ENCODE peak calls at places on chromosome 4, in ten cellular contexts. Y is GM10248; G is AG04450; Z is CD14-positive monocyte; L is A549; A is activated CD8-positive, alpha-beta T cell treated with anti-CD3 and anti-CD28 coated beads for 36 hours; U is HCT116; W is fibroblast of mammary gland; H is Peyer's patch; M is esophagus squamous epithelium. B is an unnamed sample.

GRCh38 chr4:96955691-96956090 is 1115.8 kb downstream of the PDHA2 start:
- DNase-seq in Y (no peak), G (no peak), Z (no peak), L (no peak), A (no peak), U (no peak), W (no peak), H (no peak), M (no peak), B (no peak)

GRCh38 chr4:80138556-80139538 is 58.5 kb upstream of the PRDM8 start:
- DNase-seq in Y (peak; percentile 7), G (no peak), Z (peak; percentile 50), L (no peak), A (peak; percentile 79), U (no peak), W (peak; percentile 82), H (no peak), M (no peak), B (peak; percentile 4)

GRCh38 chr4:5446595-5446994 is 261.8 kb downstream of the EVC2 start:
- DNase-seq in Y (no peak), G (no peak), Z (no peak), L (no peak), A (no peak), U (no peak), W (no peak), H (no peak), M (no peak), B (no peak)

GRCh38 chr4:183600189-183600685 is 58.7 kb downstream of the RWDD4 start:
- DNase-seq in Y (no peak), G (no peak), Z (no peak), L (peak; percentile 10), A (peak; percentile 6), U (no peak), W (no peak), H (no peak), M (no peak), B (no peak)

GRCh38 chr4:165101641-165102040 is 11.0 kb downstream of the TMEM192 start:
- DNase-seq in Y (no peak), G (no peak), Z (no peak), L (no peak), A (no peak), U (no peak), W (no peak), H (no peak), M (no peak), B (no peak)

GRCh38 chr4:83207497-83208105 is 77.0 kb downstream of the COQ2 start:
- DNase-seq in Y (no peak), G (peak; percentile 36), Z (no peak), L (peak; percentile 82), A (no peak), U (peak; percentile 83), W (no peak), H (no peak), M (no peak), B (no peak)

GRCh38 chr4:149911371-149911770 is 95.7 kb upstream of the IQCM start:
- DNase-seq in Y (no peak), G (no peak), Z (no peak), L (no peak), A (no peak), U (no peak), W (no peak), H (no peak), M (no peak), B (no peak)

GRCh38 chr4:29278580-29278979 is 1441.6 kb upstream of the PCDH7 start:
- DNase-seq in Y (no peak), G (peak; percentile 39), Z (no peak), L (no peak), A (no peak), U (no peak), W (peak; percentile 46), H (no peak), M (no peak), B (no peak)

GRCh38 chr4:86653237-86653865 is 59.2 kb downstream of the PTPN13 start:
- DNase-seq in Y (no peak), G (no peak), Z (no peak), L (peak; percentile 29), A (peak; percentile 44), U (peak; percentile 6), W (no peak), H (no peak), M (no peak), B (no peak)

GRCh38 chr4:153488006-153488718 is 22.0 kb downstream of the TMEM131L start:
- DNase-seq in Y (peak; percentile 71), G (no peak), Z (no peak), L (no peak), A (peak; percentile 91), U (no peak), W (no peak), H (no peak), M (no peak), B (peak; percentile 65)

DNA sequence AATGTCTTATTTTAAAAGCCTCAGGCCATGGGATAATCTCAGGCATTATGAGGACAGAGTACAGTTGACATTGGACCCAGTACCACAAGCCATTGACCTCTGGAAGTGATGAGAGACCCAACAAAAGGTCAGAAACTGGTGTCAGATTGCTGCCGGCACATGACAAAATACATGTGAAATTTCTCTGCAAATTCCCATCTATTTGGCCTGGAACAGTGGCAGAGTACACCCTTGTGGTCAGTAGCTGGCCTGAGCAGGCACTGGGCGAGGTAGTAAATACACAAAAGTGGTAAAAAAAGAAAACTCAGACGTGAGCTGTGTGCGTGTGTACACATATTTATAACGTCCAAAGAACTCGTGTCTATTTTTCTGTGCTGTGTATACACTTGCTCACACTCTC is 155.5 kb downstream of the DHX15 start:
- DNase-seq in Y (no peak), G (no peak), Z (no peak), L (no peak), A (no peak), U (no peak), W (no peak), H (no peak), M (no peak), B (no peak)
- TF ChIP-seq CTCF in Y (no peak), G (peak; percentile 19), Z (no peak), L (no peak), A (no peak), U (no peak), W (no peak), H (no peak), M (no peak), B (no peak)

DNA sequence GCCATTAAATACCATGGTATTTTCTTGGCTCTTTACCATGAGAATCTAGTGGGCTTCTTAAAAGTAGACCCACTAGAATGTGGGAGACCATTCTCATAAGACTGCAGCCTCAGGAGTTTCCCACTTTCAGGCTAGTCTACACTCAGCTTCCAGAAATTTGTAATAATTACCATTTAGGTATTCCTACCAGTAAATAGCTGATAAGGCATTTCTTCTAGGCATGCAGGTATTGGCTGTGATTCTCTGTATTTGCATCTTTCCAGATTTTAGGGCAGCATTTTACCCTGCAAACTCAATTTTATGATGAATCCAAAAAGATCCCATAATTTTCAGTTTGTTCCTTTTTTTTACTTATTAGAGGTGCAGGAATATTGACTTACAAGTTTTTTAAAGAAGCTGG is 496.6 kb downstream of the TRAM1L1 start:
- DNase-seq in Y (no peak), G (no peak), Z (no peak), L (no peak), A (no peak), U (no peak), W (no peak), H (no peak), M (no peak), B (no peak)
- TF ChIP-seq CTCF in Y (no peak), G (no peak), Z (no peak), L (no peak), A (no peak), U (no peak), W (no peak), H (no peak), M (no peak), B (no peak)

GRCh38 chr4:55438314-55438713 is 42.6 kb downstream of the TMEM165 start:
- DNase-seq in Y (no peak), G (no peak), Z (no peak), L (no peak), A (no peak), U (no peak), W (no peak), H (no peak), M (no peak), B (no peak)

GRCh38 chr4:55431710-55432336 is 36.1 kb downstream of the TMEM165 start:
- DNase-seq in Y (no peak), G (no peak), Z (no peak), L (no peak), A (no peak), U (no peak), W (no peak), H (no peak), M (no peak), B (no peak)

GRCh38 chr4:55437823-55438222 is 42.1 kb downstream of the TMEM165 start:
- DNase-seq in Y (no peak), G (no peak), Z (no peak), L (no peak), A (no peak), U (no peak), W (no peak), H (no peak), M (no peak), B (no peak)

GRCh38 chr4:55437356-55437796 is 41.6 kb downstream of the TMEM165 start:
- DNase-seq in Y (no peak), G (no peak), Z (no peak), L (no peak), A (no peak), U (no peak), W (peak; percentile 70), H (peak; percentile 68), M (no peak), B (no peak)

DNA sequence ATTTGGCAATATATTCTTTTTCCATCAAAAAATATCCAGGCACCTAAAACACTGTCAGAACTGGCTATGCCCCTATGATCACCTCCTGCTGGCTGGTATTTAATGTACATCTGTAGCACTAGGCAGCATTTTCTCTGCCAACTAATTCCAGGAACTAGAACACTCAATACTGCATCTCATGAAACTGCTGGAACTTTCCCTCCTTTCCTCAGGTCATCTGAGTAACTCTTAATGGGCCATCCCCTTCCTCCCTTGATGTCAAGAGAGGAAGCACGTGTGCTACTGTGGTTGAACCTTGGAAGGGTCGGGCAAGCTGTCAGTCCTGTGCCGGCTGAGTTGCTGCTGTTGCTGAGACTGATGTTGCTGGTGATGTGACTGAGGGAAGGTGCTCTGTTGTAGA is 39.4 kb downstream of the TMEM165 start:
- DNase-seq in Y (no peak), G (no peak), Z (no peak), L (peak; percentile 3), A (peak; percentile 52), U (no peak), W (peak; percentile 49), H (no peak), M (no peak), B (no peak)
- TF ChIP-seq CTCF in Y (peak; percentile 7), G (peak; percentile 56), Z (no peak), L (no peak), A (peak; percentile 6), U (peak; percentile 41), W (peak; percentile 37), H (no peak), M (no peak), B (peak; percentile 33)

DNA sequence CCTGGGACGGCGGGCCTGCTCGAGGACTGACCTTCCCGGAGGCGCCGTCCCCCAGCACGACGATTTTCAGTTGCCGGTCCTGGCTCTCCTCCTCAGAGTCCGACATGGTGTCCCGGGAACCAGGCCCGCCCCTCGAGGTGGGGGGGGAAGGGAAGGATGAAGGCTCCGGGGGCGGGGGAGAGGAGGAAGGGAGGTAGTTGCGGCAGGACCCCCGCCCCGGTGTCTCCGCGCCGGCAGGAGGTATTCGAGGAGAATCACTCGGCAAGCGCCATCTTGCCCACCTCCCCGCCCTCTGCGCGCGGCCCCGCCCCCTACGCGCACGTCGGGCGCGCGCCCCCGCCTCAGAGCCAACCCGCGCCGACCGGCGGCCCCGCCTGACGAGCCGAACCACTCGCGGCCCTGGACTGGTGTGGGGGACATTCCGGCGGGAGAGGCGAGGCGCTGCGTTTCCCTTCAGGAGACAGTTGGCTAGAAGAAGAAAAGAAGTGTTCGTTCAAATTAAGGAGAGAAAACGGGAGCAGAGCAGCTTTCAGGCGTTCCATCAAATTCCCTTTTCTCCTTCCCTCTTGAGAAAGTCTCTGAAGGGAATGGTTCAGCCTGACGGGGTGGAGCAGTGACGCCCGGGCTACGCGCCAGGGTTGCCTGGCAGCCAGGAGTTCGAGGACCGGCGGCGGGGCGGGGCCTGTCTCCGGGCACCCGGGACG is at the start of gene RAB28:
- DNase-seq in Y (peak; percentile 92), G (peak; percentile 86), Z (peak; percentile 90), L (peak; percentile 91), A (peak; percentile 93), U (peak; percentile 86), W (peak; percentile 92), H (peak; percentile 96), M (peak; percentile 77), B (peak; percentile 91)
- TF ChIP-seq CTCF in Y (no peak), G (no peak), Z (no peak), L (no peak), A (no peak), U (no peak), W (no peak), H (no peak), M (no peak), B (no peak)